ENCODE peak calls at places on chromosomes 2 and 18, in four cellular contexts. F, C, E and V are unnamed samples.

GRCh38 chr2:74584088-74584645 is 29.6 kb downstream of the DOK1 start:
- DNase-seq in E (no peak), C (no peak), F (no peak), V (no peak)

GRCh38 chr2:44351088-44351487 is 10.2 kb downstream of the PREPL start:
- DNase-seq in C (no peak), E (no peak), F (no peak), V (no peak)

GRCh38 chr2:65377556-65378307 is 54.7 kb downstream of the SPRED2 start:
- DNase-seq in C (no peak), E (no peak), F (no peak), V (no peak)

GRCh38 chr2:113283704-113284284 is 5.1 kb upstream of the PAX8 start:
- DNase-seq in E (no peak), C (no peak), F (peak; percentile 83), V (no peak)

GRCh38 chr18:48441405-48441881 is 32.3 kb upstream of the ZBTB7C start:
- DNase-seq in F (no peak), C (no peak), E (no peak), V (no peak)

GRCh38 chr18:3273042-3273441 is 11.1 kb downstream of the MYL12B start:
- DNase-seq in F (no peak), E (no peak), C (no peak), V (no peak)

GRCh38 chr2:158011055-158011771 is 90.5 kb upstream of the UPP2 start:
- DNase-seq in F (no peak), C (no peak), E (no peak), V (no peak)

GRCh38 chr2:143261986-143262784 is 133.0 kb downstream of the ARHGAP15 start:
- DNase-seq in F (no peak), E (no peak), C (no peak), V (peak; percentile 56)

GRCh38 chr2:100179806-100180205 is 37.4 kb upstream of the AFF3 start:
- DNase-seq in F (no peak), E (no peak), C (no peak), V (no peak)

GRCh38 chr2:216775043-216775453 is 79.7 kb upstream of the IGFBP5 start:
- DNase-seq in F (no peak), C (no peak), E (no peak), V (no peak)